ENCODE peak calls at places on chromosomes 6 and 20, in ten cellular contexts. B is adipocyte, U is neural progenitor cell, O is GM23248, Q is IMR-90, T is H1, Y is HCT116, L is mammary epithelial cell, F is neuronal stem cell, V is colonic mucosa. D is an unnamed sample.

GRCh38 chr6:80143312-80143960 is 37.0 kb downstream of the BCKDHB start:
- DNase-seq in Q (peak; percentile 85), Y (peak; percentile 67), O (peak; percentile 90), F (no peak), B (peak; percentile 94), U (no peak), V (peak; percentile 66), T (no peak), L (peak; percentile 84), D (no peak)

GRCh38 chr6:138576303-138576702 is 77.0 kb upstream of the NHSL1 start:
- DNase-seq in U (peak; percentile 49), O (no peak), L (no peak), B (no peak), Y (no peak), Q (no peak), V (no peak), T (no peak), F (no peak), D (no peak)

GRCh38 chr6:81938991-81939773 is 186.7 kb upstream of the TENT5A start:
- DNase-seq in B (peak; percentile 52), L (peak; percentile 43), U (no peak), Y (peak; percentile 29), Q (peak; percentile 76), V (no peak), O (peak; percentile 75), T (no peak), F (no peak), D (no peak)

GRCh38 chr6:41066867-41067304 is 5.3 kb downstream of the OARD1 start:
- DNase-seq in Q (peak; percentile 84), L (peak; percentile 43), O (peak; percentile 77), T (peak; percentile 70), U (peak; percentile 75), B (peak; percentile 91), V (peak; percentile 88), F (peak; percentile 63), Y (peak; percentile 70), D (peak; percentile 71)

GRCh38 chr20:6583134-6583738 is 184.2 kb upstream of the BMP2 start:
- DNase-seq in L (peak; percentile 58), Q (peak; percentile 55), F (peak; percentile 65), V (peak; percentile 49), O (peak; percentile 69), T (peak; percentile 48), U (peak; percentile 75), B (peak; percentile 77), Y (no peak), D (peak; percentile 6)

GRCh38 chr20:19078448-19079373 is 133.7 kb upstream of the SLC24A3 start:
- DNase-seq in Q (no peak), F (no peak), Y (no peak), T (peak; percentile 20), O (no peak), V (no peak), B (no peak), L (no peak), U (no peak), D (no peak)

GRCh38 chr6:107657373-107657754 is 166.7 kb downstream of the SCML4 start:
- DNase-seq in Q (no peak), B (no peak), L (no peak), T (no peak), O (no peak), U (no peak), Y (no peak), F (no peak), V (no peak), D (no peak)

GRCh38 chr6:35599761-35600658 is 87.3 kb upstream of the TULP1 start:
- DNase-seq in T (no peak), V (no peak), Q (peak; percentile 48), O (peak; percentile 35), F (no peak), B (no peak), L (no peak), Y (no peak), U (no peak), D (no peak)

GRCh38 chr20:25048519-25048952 is 9.4 kb downstream of the ACSS1 start:
- DNase-seq in Y (no peak), Q (no peak), V (no peak), L (no peak), B (no peak), O (no peak), F (no peak), T (no peak), U (no peak), D (no peak)

GRCh38 chr20:23050847-23051627 is 1.6 kb upstream of the THBD start:
- DNase-seq in F (peak; percentile 87), B (peak; percentile 88), T (peak; percentile 98), Y (peak; percentile 42), U (peak; percentile 93), V (peak; percentile 58), Q (peak; percentile 52), O (peak; percentile 89), L (peak; percentile 63), D (peak; percentile 30)

GRCh38 chr6:27592481-27593199 is 119.7 kb upstream of the ZNF184 start:
- DNase-seq in L (peak; percentile 84), Q (peak; percentile 90), B (peak; percentile 64), Y (no peak), T (peak; percentile 92), V (peak; percentile 43), F (peak; percentile 72), U (peak; percentile 76), O (peak; percentile 75), D (no peak)

GRCh38 chr6:6875818-6876470 is 231.8 kb upstream of the RREB1 start:
- DNase-seq in Q (peak; percentile 80), T (no peak), L (peak; percentile 71), F (no peak), B (peak; percentile 40), U (no peak), O (peak; percentile 93), V (no peak), Y (peak; percentile 66), D (no peak)

GRCh38 chr6:82144007-82144851 is 103.3 kb downstream of the IBTK start:
- DNase-seq in Y (peak; percentile 75), U (peak; percentile 27), L (peak; percentile 96), O (peak; percentile 99), T (no peak), V (no peak), Q (peak; percentile 98), F (no peak), B (peak; percentile 95), D (no peak)

GRCh38 chr20:52150440-52151258 is 40.9 kb downstream of the ZFP64 start:
- DNase-seq in O (peak; percentile 53), Q (peak; percentile 58), V (peak; percentile 32), T (no peak), F (peak; percentile 17), U (peak; percentile 54), B (peak; percentile 76), Y (peak; percentile 33), L (peak; percentile 26), D (peak; percentile 40)

GRCh38 chr6:33081098-33081824 is 5.5 kb downstream of the HLA-DPB1 start:
- DNase-seq in Q (no peak), L (no peak), Y (no peak), V (no peak), B (no peak), U (peak; percentile 15), F (no peak), T (no peak), O (peak; percentile 25), D (no peak)

GRCh38 chr6:149483302-149483701 is 1.5 kb downstream of the ZC3H12D start:
- DNase-seq in Y (no peak), T (no peak), O (no peak), U (no peak), L (no peak), F (no peak), V (no peak), Q (no peak), B (no peak), D (no peak)
- H3K9ac ChIP-seq in Y (no peak overlapping the region), T (no peak overlapping the region), O (no peak overlapping the region), U (no peak overlapping the region), L (no peak overlapping the region), F (no peak overlapping the region), V (peak overlapping the region; percentile 71), Q (no peak overlapping the region), B (no peak overlapping the region), D (no peak overlapping the region)

GRCh38 chr6:22448311-22448711 is 121.1 kb upstream of the HDGFL1 start:
- DNase-seq in T (no peak), Q (peak; percentile 82), F (peak; percentile 24), B (peak; percentile 82), Y (no peak), O (no peak), L (no peak), V (no peak), U (peak; percentile 63), D (no peak)
- H3K9ac ChIP-seq in T (no peak overlapping the region), Q (no peak overlapping the region), F (no peak overlapping the region), B (no peak overlapping the region), Y (no peak overlapping the region), O (no peak overlapping the region), L (no peak overlapping the region), V (no peak overlapping the region), U (no peak overlapping the region), D (no peak overlapping the region)

DNA sequence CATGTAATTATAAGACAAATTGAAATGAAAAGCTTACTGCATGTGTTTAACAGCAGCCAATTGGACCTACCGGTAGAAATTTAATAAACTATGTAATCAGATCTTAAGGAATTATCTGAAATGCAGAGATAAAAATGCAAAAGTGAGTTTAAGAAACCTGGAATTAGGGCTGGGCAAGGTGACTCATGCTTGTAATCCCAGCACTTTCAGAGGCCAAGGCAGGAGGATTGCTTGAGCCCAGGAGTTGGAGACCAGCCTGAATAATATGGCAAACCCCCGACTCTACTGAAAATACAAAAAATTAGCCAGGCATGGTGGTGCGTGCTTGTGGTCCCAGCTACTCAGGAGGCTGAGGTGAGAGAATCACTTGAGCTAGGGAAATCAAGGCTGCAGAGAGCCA is 74.1 kb downstream of the HFE start:
- DNase-seq in Q (no peak), T (no peak), Y (no peak), L (no peak), U (no peak), V (no peak), O (no peak), B (no peak), F (no peak), D (no peak)
- H3K9ac ChIP-seq in Q (no peak overlapping the region), T (no peak overlapping the region), Y (no peak overlapping the region), L (no peak overlapping the region), U (no peak overlapping the region), V (no peak overlapping the region), O (no peak overlapping the region), B (no peak overlapping the region), F (no peak overlapping the region), D (no peak overlapping the region)

DNA sequence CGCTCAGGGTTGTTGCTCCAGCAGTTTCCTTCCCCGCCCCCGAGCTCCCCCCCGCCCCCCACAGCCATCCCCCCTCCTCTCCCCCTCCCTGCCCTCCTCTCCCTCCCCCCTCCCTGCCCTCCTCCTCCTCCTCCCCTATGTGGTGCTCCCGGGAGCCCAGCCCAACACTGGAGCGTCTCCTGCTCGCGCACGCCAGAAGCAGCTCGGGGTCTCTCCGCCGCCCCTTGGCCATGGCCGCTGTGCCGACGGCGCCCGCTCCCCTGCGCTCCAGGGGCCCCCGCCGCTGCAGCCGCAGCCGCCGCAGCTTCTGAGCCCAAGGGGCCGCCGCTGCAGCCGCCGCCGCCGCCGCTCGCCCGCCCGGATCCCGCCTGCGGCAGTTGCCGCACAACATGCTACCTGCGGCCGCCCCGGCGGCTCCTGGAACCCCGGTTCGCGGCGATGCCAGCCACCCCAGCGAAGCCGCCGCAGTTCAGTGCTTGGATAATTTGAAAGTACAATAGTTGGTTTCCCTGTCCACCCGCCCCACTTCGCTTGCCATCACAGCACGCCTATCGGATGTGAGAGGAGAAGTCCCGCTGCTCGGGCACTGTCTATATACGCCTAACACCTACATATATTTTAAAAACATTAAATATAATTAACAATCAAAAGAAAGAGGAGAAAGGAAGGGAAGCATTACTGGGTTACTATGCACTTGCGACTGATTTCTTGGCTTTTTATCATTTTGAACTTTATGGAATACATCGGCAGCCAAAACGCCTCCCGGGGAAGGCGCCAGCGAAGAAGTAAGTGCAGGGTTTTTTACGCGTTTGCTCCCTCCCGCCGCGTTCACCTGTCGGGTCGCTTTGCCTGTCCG is at the start of gene RSPO3:
- DNase-seq in U (peak; percentile 63), Q (peak; percentile 18), O (peak; percentile 71), T (peak; percentile 79), F (peak; percentile 44), B (peak; percentile 60), L (peak; percentile 17), Y (no peak), V (peak; percentile 21), D (no peak)
- H3K9ac ChIP-seq in U (no peak within 1 kb of the TSS), Q (peak within 1 kb of the TSS; percentile 43), O (peak within 1 kb of the TSS; percentile 40), T (no peak within 1 kb of the TSS), F (peak within 1 kb of the TSS; percentile 53), B (peak within 1 kb of the TSS; percentile 77), L (no peak within 1 kb of the TSS), Y (no peak within 1 kb of the TSS), V (peak within 1 kb of the TSS; percentile 40), D (no peak within 1 kb of the TSS)